ENCODE peak calls at places on chromosomes 1 and 21, in seven cellular contexts. B is stomach, T is colonic mucosa, R is upper lobe of right lung, Y is mammary epithelial cell, U is endodermal cell, A is K562. C is an unnamed sample. For H3K4me1, the result is how much of the 10 kb centered on the place peaks cover.

GRCh38 chr1:26158271-26159112 is at the start of gene FAM110D:
- DNase-seq in B (no peak), T (no peak), R (no peak), Y (no peak), U (peak), A (no peak), C (peak)

GRCh38 chr1:9845914-9846313 is 22.1 kb upstream of the CLSTN1 start:
- DNase-seq in B (no peak), T (peak), R (no peak), Y (no peak), U (peak), A (no peak), C (no peak)

GRCh38 chr1:32246888-32247273 is at the start of gene FAM167B:
- DNase-seq in B (no peak), T (peak), R (no peak), Y (no peak), U (no peak), A (no peak), C (no peak)

GRCh38 chr1:230268371-230269170 is 157.6 kb downstream of the PGBD5 start:
- DNase-seq in B (no peak), T (peak), R (peak), Y (peak), U (peak), A (peak), C (peak)

GRCh38 chr1:179476484-179476883 is 99.3 kb downstream of the NPHS2 start:
- DNase-seq in B (no peak), T (no peak), R (no peak), Y (no peak), U (no peak), A (no peak), C (no peak)

GRCh38 chr1:32031578-32032286 is 18.1 kb downstream of the KHDRBS1 start:
- DNase-seq in B (no peak), T (no peak), R (no peak), Y (no peak), U (no peak), A (no peak), C (no peak)

GRCh38 chr1:218705911-218706893 is 361.1 kb downstream of the TGFB2 start:
- DNase-seq in B (no peak), T (no peak), R (no peak), Y (peak), U (no peak), A (no peak), C (no peak)

GRCh38 chr21:25402134-25402957 is 204.9 kb downstream of the MRPL39 start:
- DNase-seq in B (no peak), T (no peak), R (no peak), Y (no peak), U (no peak), A (no peak), C (no peak)

GRCh38 chr1:172630060-172630818 is 28.7 kb upstream of the FASLG start:
- DNase-seq in B (no peak), T (no peak), R (no peak), Y (no peak), U (no peak), A (no peak), C (no peak)

GRCh38 chr1:64823691-64824476 is 79.0 kb downstream of the RAVER2 start:
- DNase-seq in B (peak), T (peak), R (peak), Y (peak), U (peak), A (peak), C (no peak)

GRCh38 chr1:159828176-159828575 is 1.5 kb downstream of the SLAMF8 start:
- DNase-seq in B (no peak), T (no peak), R (no peak), Y (no peak), U (no peak), A (no peak), C (no peak)

DNA sequence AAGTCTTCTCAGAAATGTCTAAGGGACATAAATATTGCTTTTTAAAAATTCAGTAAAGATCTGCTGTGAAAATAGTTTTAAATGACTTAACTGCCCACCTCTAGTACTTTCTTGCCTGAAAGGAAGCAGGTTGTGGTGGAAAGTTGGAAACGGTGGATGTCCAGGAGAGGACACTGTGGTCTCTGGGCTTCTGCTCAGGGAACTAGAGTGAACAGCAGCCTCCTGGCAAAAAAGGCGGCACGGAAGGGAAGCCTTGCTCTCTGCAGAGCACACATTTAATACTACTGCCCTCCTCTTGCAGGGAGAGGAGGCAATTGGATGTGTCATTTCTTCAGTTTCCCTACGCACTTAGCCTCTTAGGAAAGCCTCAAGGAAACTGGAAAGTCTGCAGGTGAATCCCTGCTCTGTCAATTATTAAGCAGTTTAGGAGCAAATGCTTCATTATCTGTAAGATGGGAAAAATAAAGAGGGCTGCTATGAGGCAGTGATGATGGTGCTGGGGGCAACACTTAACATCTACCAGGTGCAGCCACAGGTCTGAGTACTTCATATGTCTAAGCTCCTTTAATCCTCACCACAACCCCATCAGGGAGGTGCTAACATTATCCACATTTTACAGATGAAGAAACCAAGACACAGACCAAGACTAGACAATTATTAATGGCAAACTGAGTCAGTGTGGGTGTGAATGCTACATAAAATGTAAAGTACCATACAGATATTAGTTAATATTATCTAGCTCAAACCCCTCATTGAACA is 108.8 kb upstream of the ADAR start:
- DNase-seq in B (no peak), T (no peak), R (no peak), Y (no peak), U (no peak), A (no peak), C (no peak)
- TF ChIP-seq CTCF in B (no peak), T (no peak), R (no peak), Y (no peak), U (no peak), A (no peak), C (no peak)

GRCh38 chr1:198391666-198392065 is 148.8 kb downstream of the ATP6V1G3 start:
- DNase-seq in B (no peak), T (no peak), R (no peak), Y (no peak), U (peak), A (no peak), C (no peak)
- H3K4me3 ChIP-seq in B (no peak), T (no peak), R (no peak), Y (no peak), U (no peak), A (no peak), C (no peak)

GRCh38 chr1:162004441-162004950 is 19.2 kb downstream of the OLFML2B start:
- DNase-seq in B (no peak), T (no peak), R (no peak), Y (no peak), U (no peak), A (no peak), C (no peak)

GRCh38 chr1:162003825-162004205 is 19.9 kb downstream of the OLFML2B start:
- DNase-seq in B (no peak), T (no peak), R (no peak), Y (peak), U (no peak), A (no peak), C (no peak)

GRCh38 chr1:162006081-162006480 is 17.6 kb downstream of the OLFML2B start:
- DNase-seq in B (no peak), T (no peak), R (no peak), Y (no peak), U (no peak), A (no peak), C (no peak)

GRCh38 chr1:162000053-162000420 is 23.6 kb downstream of the OLFML2B start:
- DNase-seq in B (no peak), T (no peak), R (no peak), Y (no peak), U (no peak), A (no peak), C (no peak)

GRCh38 chr1:162003061-162003824 is 20.4 kb downstream of the OLFML2B start:
- DNase-seq in B (no peak), T (no peak), R (no peak), Y (peak), U (peak), A (no peak), C (no peak)
- H3K4me1 ChIP-seq in B (under half), T (under half), R (under half), Y (under half), U (under half), A (under half), C (under half)

GRCh38 chr1:52404116-52404974 is at the start of the genes ORC1 and PRPF38A:
- DNase-seq in B (peak), T (peak), R (peak), Y (peak), U (peak), A (peak), C (peak)
- TF ChIP-seq CTCF in B (peak), T (peak), R (peak), Y (peak), U (peak), A (peak), C (peak)

GRCh38 chr1:78490861-78491310 is at the start of gene PTGFR:
- DNase-seq in B (no peak), T (peak), R (peak), Y (peak), U (peak), A (no peak), C (no peak)
- H3K4me3 ChIP-seq in B (peak), T (peak), R (peak), Y (peak), U (peak), A (no peak), C (peak)

GRCh38 chr21:46538262-46538661 is 66.6 kb downstream of the S100B start:
- DNase-seq in B (no peak), T (no peak), R (no peak), Y (no peak), U (no peak), A (no peak), C (no peak)
- H3K4me1 ChIP-seq in B (under half), T (under half), R (under half), Y (under half), U (under half), A (under half), C (under half)

DNA sequence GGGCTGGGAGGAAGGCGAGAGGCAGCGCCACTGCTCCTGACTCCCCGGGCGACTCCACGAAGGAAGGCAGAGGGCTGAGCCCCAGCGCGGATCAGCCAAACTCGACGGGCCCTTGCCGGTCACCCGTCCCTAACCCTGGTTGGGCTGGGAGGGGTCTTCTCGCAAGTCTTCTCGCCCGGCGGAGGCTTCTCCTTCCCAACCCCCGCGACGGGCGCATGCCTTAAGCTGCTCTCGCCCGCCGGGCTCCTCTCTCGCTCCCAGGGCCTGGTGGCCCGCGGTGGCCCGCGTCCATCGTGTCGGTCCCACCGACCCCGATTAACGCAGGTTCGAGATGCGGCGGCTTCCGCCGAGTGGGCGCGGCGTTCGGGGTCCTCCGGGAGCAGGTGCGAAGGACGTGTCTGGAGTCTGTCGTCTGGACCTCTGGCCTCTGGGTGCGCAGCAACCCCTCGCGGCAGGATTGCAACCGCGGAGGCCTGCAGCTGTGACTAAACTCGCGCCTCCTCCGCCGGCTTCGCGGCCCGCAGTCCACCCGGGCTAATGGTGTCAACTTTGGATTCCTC is 29.0 kb upstream of the PPM1J start:
- DNase-seq in B (no peak), T (no peak), R (no peak), Y (no peak), U (peak), A (no peak), C (no peak)
- TF ChIP-seq CTCF in B (no peak), T (no peak), R (peak), Y (peak), U (peak), A (no peak), C (no peak)

C was measured in spleen.